ENCODE peak calls at places on chromosomes 16 and 17, in eight cellular contexts. S is CD8-positive, alpha-beta T cell; U is uterus; B is AG09309; A is GM13976; D is mucosa of descending colon; C is neural progenitor cell; M is right atrium auricular region. Z is an unnamed sample.

GRCh38 chr17:19265755-19266154 is 28.6 kb downstream of the EPN2 start:
- DNase-seq in D (no peak), M (no peak), C (no peak), S (no peak), U (no peak), A (no peak), B (no peak), Z (peak)

GRCh38 chr17:82690786-82691489 is 7.6 kb downstream of the RAB40B start:
- DNase-seq in U (no peak), C (peak), S (no peak), M (no peak), D (peak), B (no peak), A (no peak), Z (no peak)

GRCh38 chr16:14284930-14285541 is 213.9 kb downstream of the MRTFB start:
- DNase-seq in C (peak), M (no peak), S (no peak), D (no peak), U (no peak), A (no peak), B (peak), Z (peak)

GRCh38 chr17:82927661-82928601 is 88.1 kb upstream of the ZNF750 start:
- DNase-seq in S (no peak), C (no peak), B (no peak), M (no peak), D (peak), U (no peak), A (no peak), Z (no peak)

GRCh38 chr17:27339836-27340550 is 46.1 kb downstream of the WSB1 start:
- DNase-seq in B (no peak), D (no peak), S (no peak), U (no peak), M (no peak), C (no peak), A (no peak), Z (no peak)

GRCh38 chr17:8122391-8122922 is 1.4 kb downstream of the HES7 start:
- DNase-seq in B (no peak), M (no peak), A (no peak), U (no peak), D (no peak), S (no peak), C (peak), Z (no peak)

GRCh38 chr17:48052956-48053757 is 5.0 kb downstream of the NFE2L1 start:
- DNase-seq in S (no peak), C (no peak), M (peak), B (no peak), U (peak), D (peak), A (no peak), Z (peak)

GRCh38 chr16:57576429-57576870 is 34.0 kb downstream of the ADGRG5 start:
- DNase-seq in S (peak), U (peak), C (peak), M (peak), A (peak), B (peak), D (peak), Z (peak)

GRCh38 chr16:636206-637080 is at the start of gene METTL26:
- DNase-seq in B (peak), U (peak), S (peak), A (peak), D (peak), M (peak), C (peak), Z (peak)

GRCh38 chr17:44093231-44093900 is 22.8 kb downstream of the G6PC3 start:
- DNase-seq in B (no peak), U (no peak), A (no peak), M (no peak), C (no peak), S (no peak), D (no peak), Z (no peak)

GRCh38 chr17:17509601-17510425 is 13.6 kb upstream of the RASD1 start:
- DNase-seq in U (no peak), S (no peak), D (peak), B (no peak), C (no peak), M (no peak), A (no peak), Z (no peak)

GRCh38 chr17:31560836-31561235 is 169.4 kb downstream of the RAB11FIP4 start:
- DNase-seq in C (no peak), U (no peak), S (no peak), M (no peak), B (no peak), A (no peak), D (no peak), Z (no peak)

GRCh38 chr17:31858647-31859486 is at the start of gene COPRS:
- DNase-seq in B (peak), C (peak), U (peak), A (peak), D (peak), S (peak), M (peak), Z (peak)

GRCh38 chr16:31113420-31114124 is 3.9 kb upstream of the KAT8 start:
- DNase-seq in S (no peak), A (no peak), B (no peak), M (no peak), C (no peak), D (no peak), U (no peak), Z (no peak)

GRCh38 chr16:57830890-57831484 is 28.7 kb upstream of the KIFC3 start:
- DNase-seq in C (no peak), M (no peak), U (no peak), D (no peak), B (no peak), A (no peak), S (no peak), Z (no peak)

GRCh38 chr16:10590342-10590741 is 9.9 kb upstream of the EMP2 start:
- DNase-seq in M (no peak), B (no peak), U (no peak), D (no peak), S (no peak), A (no peak), C (no peak), Z (no peak)

GRCh38 chr16:24098896-24099295 is 157.2 kb upstream of the CACNG3 start:
- DNase-seq in U (no peak), M (no peak), D (no peak), C (no peak), B (no peak), S (no peak), A (no peak), Z (no peak)

GRCh38 chr17:43337684-43338428 is 60.9 kb upstream of the ARL4D start:
- DNase-seq in M (no peak), C (no peak), A (no peak), U (no peak), S (no peak), B (no peak), D (no peak), Z (no peak)

GRCh38 chr17:81044764-81045589 is 10.0 kb downstream of the BAIAP2 start:
- DNase-seq in S (no peak), B (no peak), A (no peak), U (peak), M (peak), D (peak), C (no peak), Z (peak)

GRCh38 chr16:24610421-24610765 is 71.0 kb downstream of the RBBP6 start:
- DNase-seq in M (no peak), S (no peak), B (no peak), A (peak), U (peak), D (peak), C (peak), Z (no peak)

GRCh38 chr17:81967533-81968395 is 6.8 kb upstream of the NOTUM start:
- DNase-seq in A (peak), U (peak), B (no peak), D (peak), M (peak), C (peak), S (peak), Z (peak)

GRCh38 chr17:43949777-43950176 is 4.0 kb downstream of the PYY start:
- DNase-seq in U (no peak), M (no peak), A (no peak), B (no peak), D (no peak), S (no peak), C (no peak), Z (no peak)

GRCh38 chr16:4611337-4612023 is 3.2 kb downstream of the UBALD1 start:
- DNase-seq in D (no peak), B (no peak), M (no peak), U (no peak), C (no peak), S (no peak), A (peak), Z (no peak)

GRCh38 chr17:35011671-35012216 is 31.4 kb downstream of the LIG3 start:
- DNase-seq in A (no peak), C (no peak), M (no peak), D (no peak), S (no peak), U (no peak), B (no peak), Z (peak)

GRCh38 chr16:13390093-13390985 is 488.9 kb downstream of the SHISA9 start:
- DNase-seq in B (no peak), S (no peak), U (no peak), D (no peak), C (no peak), M (no peak), A (peak), Z (no peak)

GRCh38 chr17:31517524-31517923 is 126.0 kb downstream of the RAB11FIP4 start:
- DNase-seq in S (no peak), M (no peak), C (peak), D (no peak), A (no peak), U (no peak), B (no peak), Z (no peak)

DNA sequence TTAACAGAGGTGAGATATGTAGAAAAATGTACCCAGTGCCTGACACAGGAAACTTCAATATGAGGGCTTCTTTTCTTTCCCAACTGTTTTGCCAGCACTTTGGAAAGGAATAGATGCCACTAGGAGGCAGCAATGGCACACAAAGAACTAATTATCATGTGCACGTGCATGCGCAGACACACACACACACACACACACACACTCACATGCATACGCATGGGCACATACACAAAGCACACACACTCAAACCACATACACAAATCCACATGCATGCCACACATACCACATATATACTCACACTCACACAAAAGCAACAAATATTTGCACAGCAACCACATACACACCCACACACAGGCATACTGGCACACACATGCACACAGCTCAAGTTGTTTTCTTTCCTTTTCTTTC is 8.8 kb upstream of the CEP112 start:
- DNase-seq in M (no peak), U (no peak), D (peak), B (peak), A (no peak), S (peak), C (peak), Z (no peak)
- TF ChIP-seq CTCF in M (peak), U (peak), D (no peak), B (peak), A (no peak), S (peak), C (peak), Z (peak)

GRCh38 chr16:3112881-3113574 is 642 bp downstream of the ZNF205 start:
- DNase-seq in A (no peak), B (no peak), M (no peak), U (peak), D (no peak), S (no peak), C (no peak), Z (no peak)

GRCh38 chr16:3113765-3114479 is 1.5 kb downstream of the ZNF205 start:
- DNase-seq in D (no peak), C (no peak), B (no peak), A (no peak), S (no peak), M (no peak), U (no peak), Z (no peak)

GRCh38 chr16:3115011-3115410 is 2.6 kb downstream of the ZNF205 start:
- DNase-seq in U (no peak), S (no peak), C (no peak), A (no peak), M (no peak), B (no peak), D (no peak), Z (no peak)

GRCh38 chr16:3118204-3118790 is 5.9 kb downstream of the ZNF205 start:
- DNase-seq in D (no peak), M (no peak), S (no peak), A (no peak), B (no peak), U (no peak), C (no peak), Z (no peak)

GRCh38 chr16:3115561-3115960 is 3.2 kb downstream of the ZNF205 start:
- DNase-seq in D (no peak), C (no peak), B (no peak), U (no peak), M (no peak), S (no peak), A (no peak), Z (no peak)
- TF ChIP-seq CTCF in D (no peak), C (peak), B (no peak), U (no peak), M (no peak), S (no peak), A (no peak), Z (no peak)

GRCh38 chr16:82439678-82440293 is 187.0 kb upstream of the CDH13 start:
- DNase-seq in M (no peak), B (no peak), S (no peak), A (peak), U (no peak), C (peak), D (no peak), Z (no peak)
- TF ChIP-seq CTCF in M (no peak), B (peak), S (no peak), A (no peak), U (no peak), C (peak), D (no peak), Z (no peak)

DNA sequence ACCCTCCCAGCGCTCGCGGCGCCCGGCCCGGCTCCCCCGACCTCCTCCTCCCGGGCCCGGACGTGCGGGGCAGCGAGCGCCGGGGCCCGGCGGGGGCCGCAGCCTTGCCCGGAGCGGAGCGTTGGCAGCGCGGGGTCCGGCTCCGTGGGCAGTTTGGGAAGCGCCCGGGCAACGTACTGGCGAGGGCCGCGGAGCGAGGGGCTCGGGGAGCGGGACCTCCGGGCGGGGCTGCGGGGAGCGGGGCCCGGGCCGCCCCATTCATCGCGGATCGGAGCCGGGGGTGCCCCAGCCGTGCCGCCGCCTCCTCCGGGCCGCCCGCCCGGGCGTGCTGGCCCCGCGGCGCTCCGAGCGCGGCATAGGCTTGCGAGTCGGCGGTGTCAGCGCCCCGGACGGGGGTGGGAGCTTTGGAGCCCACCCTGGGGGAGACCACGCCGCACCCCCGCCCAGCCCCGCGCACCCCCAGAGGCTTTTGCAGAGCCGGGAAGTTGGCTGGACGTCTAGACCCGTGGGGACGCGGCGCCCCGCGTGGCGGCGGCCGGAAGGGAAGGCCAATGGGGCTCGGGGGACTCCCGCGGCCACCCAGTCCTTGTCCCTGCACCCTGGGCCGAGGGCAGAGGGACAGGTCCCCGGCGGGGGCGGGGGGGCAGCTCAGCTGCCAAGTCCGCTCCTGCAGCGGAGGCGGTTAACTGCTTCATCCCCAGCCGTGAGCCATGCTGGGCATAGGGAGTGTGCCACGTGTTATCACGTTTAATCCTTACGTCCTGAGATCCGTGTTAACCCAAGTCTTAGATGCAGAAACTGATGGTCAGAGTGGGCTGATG is 852 bp downstream of the ZNF469 start:
- DNase-seq in B (no peak), M (no peak), C (peak), U (peak), S (no peak), D (peak), A (no peak), Z (peak)
- TF ChIP-seq CTCF in B (peak), M (peak), C (peak), U (peak), S (no peak), D (no peak), A (peak), Z (peak)

GRCh38 chr17:74545456-74546230 is at the start of gene CD300C:
- DNase-seq in M (no peak), D (no peak), A (no peak), C (no peak), B (no peak), S (no peak), U (no peak), Z (no peak)

GRCh38 chr17:74547264-74547663 is 1.3 kb upstream of the CD300C start:
- DNase-seq in C (no peak), B (no peak), A (no peak), D (no peak), U (no peak), S (no peak), M (no peak), Z (no peak)

GRCh38 chr17:74546586-74546985 is 671 bp upstream of the CD300C start:
- DNase-seq in B (no peak), S (no peak), A (no peak), M (no peak), C (no peak), U (no peak), D (no peak), Z (no peak)

GRCh38 chr17:74549343-74549742 is 3.4 kb upstream of the CD300C start:
- DNase-seq in B (no peak), M (no peak), D (no peak), C (no peak), S (no peak), U (no peak), A (no peak), Z (no peak)

GRCh38 chr17:74547736-74548135 is 1.8 kb upstream of the CD300C start:
- DNase-seq in S (no peak), U (no peak), D (no peak), M (no peak), C (no peak), A (no peak), B (no peak), Z (no peak)
- TF ChIP-seq CTCF in S (no peak), U (no peak), D (no peak), M (no peak), C (no peak), A (no peak), B (no peak), Z (no peak)

GRCh38 chr16:20638711-20639335 is 58.7 kb downstream of the ACSM1 start:
- DNase-seq in C (no peak), B (no peak), A (no peak), D (no peak), M (no peak), S (no peak), U (no peak), Z (no peak)

DNA sequence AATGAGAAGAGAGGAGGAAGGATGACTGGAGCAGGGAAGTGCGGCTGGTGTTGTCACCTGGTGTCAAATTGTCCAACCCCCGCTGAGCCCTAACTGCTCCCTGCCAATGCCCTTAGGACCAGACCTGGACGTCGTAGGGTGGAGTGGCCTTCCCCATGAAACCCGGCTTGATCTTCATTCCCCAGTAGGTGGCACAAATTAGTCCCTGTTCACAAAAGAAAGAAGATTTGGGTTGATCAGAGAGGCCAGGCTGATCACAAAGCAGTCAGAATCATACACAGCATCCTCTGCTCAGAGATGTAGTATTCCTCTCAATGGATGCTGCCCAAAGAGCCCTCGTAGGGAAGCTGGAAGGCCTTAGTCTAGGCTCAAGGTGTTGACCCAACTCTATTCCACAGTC is 60.2 kb downstream of the ACSM1 start:
- DNase-seq in B (no peak), S (no peak), U (no peak), M (no peak), D (no peak), A (no peak), C (no peak), Z (no peak)
- TF ChIP-seq CTCF in B (no peak), S (no peak), U (no peak), M (no peak), D (no peak), A (no peak), C (no peak), Z (no peak)

GRCh38 chr17:55641559-55642160 is 81.0 kb downstream of the TMEM100 start:
- DNase-seq in M (peak), B (peak), A (peak), C (peak), D (peak), S (no peak), U (peak), Z (peak)
- TF ChIP-seq CTCF in M (peak), B (peak), A (peak), C (peak), D (peak), S (no peak), U (peak), Z (peak)

GRCh38 chr16:28162326-28162877 is 49.4 kb downstream of the XPO6 start:
- DNase-seq in A (no peak), U (no peak), S (no peak), M (no peak), D (no peak), C (no peak), B (no peak), Z (no peak)
- TF ChIP-seq CTCF in A (no peak), U (no peak), S (no peak), M (no peak), D (no peak), C (no peak), B (no peak), Z (no peak)